ENCODE peak calls at places on chromosomes 6 and 20, in ten cellular contexts. O, A, V, K, R, L, W, N, G and H are unnamed samples.

GRCh38 chr6:102300350-102300749 is 906.8 kb downstream of the GRIK2 start:
- DNase-seq in O (no peak), A (no peak), V (no peak), K (no peak), R (no peak), L (no peak), W (no peak), N (no peak), G (no peak), H (no peak)

GRCh38 chr6:72238900-72239299 is 352.6 kb downstream of the RIMS1 start:
- DNase-seq in O (no peak), A (no peak), V (no peak), K (no peak), R (peak), L (no peak), W (no peak), N (peak), G (no peak), H (no peak)

GRCh38 chr6:83221886-83222479 is 28.8 kb downstream of the RWDD2A start:
- DNase-seq in O (no peak), A (peak), V (no peak), K (peak), R (no peak), L (no peak), W (no peak), N (peak), G (peak), H (peak)

GRCh38 chr20:1335961-1336698 is 7.2 kb upstream of the SDCBP2 start:
- DNase-seq in O (no peak), A (no peak), V (no peak), K (no peak), R (no peak), L (no peak), W (no peak), N (no peak), G (no peak), H (no peak)

GRCh38 chr6:148118303-148118702 is 224.3 kb upstream of the SASH1 start:
- DNase-seq in O (no peak), A (no peak), V (no peak), K (no peak), R (no peak), L (no peak), W (no peak), N (no peak), G (no peak), H (no peak)

GRCh38 chr20:45621593-45621992 is 7.9 kb upstream of the WFDC10A start:
- DNase-seq in O (no peak), A (no peak), V (no peak), K (no peak), R (no peak), L (no peak), W (no peak), N (no peak), G (no peak), H (no peak)

GRCh38 chr6:170344631-170345576 is 38.3 kb downstream of the FAM120B start:
- DNase-seq in O (peak), A (peak), V (no peak), K (no peak), R (peak), L (no peak), W (no peak), N (peak), G (peak), H (peak)

GRCh38 chr6:135280375-135281136 is 99.4 kb downstream of the MYB start:
- DNase-seq in O (no peak), A (no peak), V (peak), K (no peak), R (no peak), L (no peak), W (no peak), N (peak), G (no peak), H (peak)

GRCh38 chr6:43276180-43277082 is 21.6 kb upstream of the SLC22A7 start:
- DNase-seq in O (peak), A (no peak), V (peak), K (no peak), R (no peak), L (no peak), W (no peak), N (no peak), G (no peak), H (no peak)

GRCh38 chr6:156652231-156652750 is 124.9 kb upstream of the ARID1B start:
- DNase-seq in O (no peak), A (no peak), V (no peak), K (no peak), R (no peak), L (no peak), W (no peak), N (no peak), G (no peak), H (no peak)

GRCh38 chr20:47173596-47174216 is 182.8 kb downstream of the ZMYND8 start:
- DNase-seq in O (no peak), A (no peak), V (no peak), K (no peak), R (no peak), L (no peak), W (no peak), N (no peak), G (no peak), H (peak)

GRCh38 chr20:38437796-38438195 is 2.7 kb upstream of the SNHG17 start:
- DNase-seq in O (no peak), A (no peak), V (no peak), K (no peak), R (no peak), L (no peak), W (no peak), N (no peak), G (no peak), H (no peak)

GRCh38 chr20:3218307-3218988 is 9.2 kb downstream of the ITPA start:
- DNase-seq in O (peak), A (peak), V (peak), K (peak), R (no peak), L (peak), W (peak), N (peak), G (peak), H (peak)

GRCh38 chr6:169618526-169619490 is 83.0 kb downstream of the WDR27 start:
- DNase-seq in O (no peak), A (no peak), V (no peak), K (no peak), R (peak), L (no peak), W (no peak), N (peak), G (no peak), H (no peak)

GRCh38 chr20:48689388-48689787 is 138.4 kb downstream of the PREX1 start:
- DNase-seq in O (no peak), A (no peak), V (no peak), K (no peak), R (no peak), L (no peak), W (no peak), N (no peak), G (no peak), H (no peak)

GRCh38 chr6:50820590-50821234 is 2.0 kb downstream of the TFAP2B start:
- DNase-seq in O (no peak), A (no peak), V (no peak), K (no peak), R (no peak), L (no peak), W (no peak), N (no peak), G (no peak), H (no peak)

GRCh38 chr20:35269055-35269781 is 8.7 kb downstream of the MMP24OS start:
- DNase-seq in O (peak), A (peak), V (peak), K (peak), R (no peak), L (no peak), W (peak), N (peak), G (peak), H (peak)

GRCh38 chr6:54846857-54847721 is 518 bp downstream of the FAM83B start:
- DNase-seq in O (no peak), A (no peak), V (no peak), K (peak), R (no peak), L (no peak), W (no peak), N (no peak), G (peak), H (no peak)

GRCh38 chr20:41853803-41854202 is 235.6 kb upstream of the CHD6 start:
- DNase-seq in O (no peak), A (no peak), V (no peak), K (no peak), R (no peak), L (no peak), W (no peak), N (no peak), G (no peak), H (no peak)

GRCh38 chr6:347232-347631 is 44.3 kb upstream of the IRF4 start:
- DNase-seq in O (no peak), A (no peak), V (peak), K (no peak), R (no peak), L (no peak), W (no peak), N (no peak), G (no peak), H (no peak)

GRCh38 chr6:106974337-106974998 is at the start of gene CD24:
- DNase-seq in O (peak), A (peak), V (peak), K (peak), R (no peak), L (no peak), W (no peak), N (no peak), G (peak), H (peak)

GRCh38 chr6:114227944-114228343 is 114.9 kb downstream of the HS3ST5 start:
- DNase-seq in O (no peak), A (no peak), V (no peak), K (no peak), R (no peak), L (no peak), W (no peak), N (no peak), G (no peak), H (no peak)

GRCh38 chr6:117444600-117444999 is 18.9 kb upstream of the ROS1 start:
- DNase-seq in O (no peak), A (no peak), V (no peak), K (no peak), R (no peak), L (no peak), W (no peak), N (peak), G (no peak), H (no peak)

GRCh38 chr6:108561742-108562502 is 1.2 kb downstream of the FOXO3 start:
- DNase-seq in O (no peak), A (no peak), V (no peak), K (peak), R (no peak), L (no peak), W (no peak), N (no peak), G (no peak), H (no peak)

GRCh38 chr6:129555206-129555832 is 154.7 kb downstream of the ARHGAP18 start:
- DNase-seq in O (no peak), A (no peak), V (no peak), K (no peak), R (peak), L (no peak), W (no peak), N (peak), G (no peak), H (no peak)

GRCh38 chr6:14131579-14131978 is 14.0 kb downstream of the CD83 start:
- DNase-seq in O (no peak), A (no peak), V (peak), K (no peak), R (no peak), L (no peak), W (no peak), N (no peak), G (no peak), H (no peak)

GRCh38 chr20:51425347-51426106 is 117.0 kb downstream of the NFATC2 start:
- DNase-seq in O (peak), A (no peak), V (no peak), K (no peak), R (no peak), L (no peak), W (no peak), N (no peak), G (no peak), H (no peak)

GRCh38 chr6:134031696-134032255 is 20.6 kb downstream of the SLC2A12 start:
- DNase-seq in O (no peak), A (no peak), V (no peak), K (no peak), R (no peak), L (no peak), W (no peak), N (no peak), G (no peak), H (no peak)

GRCh38 chr6:159919011-159919511 is 28.3 kb downstream of the MAS1 start:
- DNase-seq in O (no peak), A (no peak), V (no peak), K (no peak), R (peak), L (no peak), W (no peak), N (peak), G (no peak), H (no peak)

GRCh38 chr6:96058094-96058493 is 42.3 kb downstream of the FUT9 start:
- DNase-seq in O (no peak), A (no peak), V (no peak), K (no peak), R (no peak), L (no peak), W (no peak), N (no peak), G (no peak), H (no peak)

GRCh38 chr6:158290659-158291058 is 21.6 kb upstream of the TULP4 start:
- DNase-seq in O (peak), A (peak), V (peak), K (no peak), R (no peak), L (peak), W (peak), N (no peak), G (no peak), H (no peak)

GRCh38 chr20:63913768-63914167 is 18.8 kb downstream of the DNAJC5 start:
- DNase-seq in O (no peak), A (no peak), V (no peak), K (no peak), R (no peak), L (no peak), W (no peak), N (no peak), G (no peak), H (no peak)

GRCh38 chr20:46828471-46828870 is 66.2 kb upstream of the EYA2 start:
- DNase-seq in O (no peak), A (no peak), V (no peak), K (no peak), R (peak), L (no peak), W (no peak), N (peak), G (no peak), H (no peak)

GRCh38 chr6:20866038-20866437 is 331.8 kb downstream of the CDKAL1 start:
- DNase-seq in O (no peak), A (no peak), V (no peak), K (no peak), R (no peak), L (no peak), W (no peak), N (no peak), G (no peak), H (no peak)

GRCh38 chr6:89239338-89239737 is 22.2 kb upstream of the GABRR1 start:
- DNase-seq in O (peak), A (peak), V (no peak), K (no peak), R (no peak), L (no peak), W (peak), N (peak), G (peak), H (peak)

GRCh38 chr20:37651932-37652331 is 41.9 kb upstream of the CTNNBL1 start:
- DNase-seq in O (peak), A (no peak), V (peak), K (peak), R (no peak), L (no peak), W (peak), N (peak), G (peak), H (peak)

GRCh38 chr6:52307900-52308372 is 23.4 kb upstream of the MCM3 start:
- DNase-seq in O (no peak), A (no peak), V (peak), K (no peak), R (no peak), L (no peak), W (no peak), N (no peak), G (no peak), H (no peak)

GRCh38 chr20:18943542-18943941 is 130.0 kb downstream of the SCP2D1 start:
- DNase-seq in O (no peak), A (no peak), V (no peak), K (no peak), R (no peak), L (no peak), W (no peak), N (no peak), G (no peak), H (no peak)

GRCh38 chr20:61052796-61053442 is 199.1 kb upstream of the CDH4 start:
- DNase-seq in O (no peak), A (no peak), V (no peak), K (no peak), R (no peak), L (no peak), W (no peak), N (no peak), G (no peak), H (no peak)